ENCODE peak calls at places on chromosomes 3 and 15, in five cellular contexts. X is Kasumi-1, L is activated T-helper 1 cell treated with Interleukin-2 at 50 U/mL for 16 hours, T is GM10248, N is OCI-M1. J is an unnamed sample.

GRCh38 chr3:143266936-143267335 is 147.4 kb downstream of the CHST2 start:
- DNase-seq in X (no peak), L (no peak), T (peak), N (no peak), J (no peak)

GRCh38 chr15:83016906-83017305 is 5.5 kb upstream of the C15orf40 start:
- DNase-seq in X (no peak), L (no peak), T (no peak), N (no peak), J (no peak)

GRCh38 chr3:10627884-10628572 is 122.6 kb upstream of the ATP2B2 start:
- DNase-seq in X (no peak), L (no peak), T (no peak), N (no peak), J (no peak)

GRCh38 chr15:76285241-76285825 is 25.9 kb downstream of the ETFA start:
- DNase-seq in X (peak), L (no peak), T (no peak), N (no peak), J (no peak)

GRCh38 chr3:141797819-141798405 is 34.7 kb downstream of the GRK7 start:
- DNase-seq in X (no peak), L (no peak), T (no peak), N (no peak), J (no peak)

GRCh38 chr3:115512565-115513410 is 110.5 kb upstream of the GAP43 start:
- DNase-seq in X (no peak), L (no peak), T (no peak), N (peak), J (no peak)

GRCh38 chr15:66947471-66947870 is 117.9 kb upstream of the SMAD3 start:
- DNase-seq in X (no peak), L (no peak), T (no peak), N (no peak), J (no peak)

GRCh38 chr3:191119415-191120295 is 79.4 kb upstream of the OSTN start:
- DNase-seq in X (no peak), L (no peak), T (no peak), N (no peak), J (no peak)

GRCh38 chr3:51679318-51679717 is 8.3 kb downstream of the TEX264 start:
- DNase-seq in X (no peak), L (no peak), T (no peak), N (no peak), J (no peak)

GRCh38 chr3:71339049-71339448 is 244.5 kb downstream of the FOXP1 start:
- DNase-seq in X (no peak), L (no peak), T (no peak), N (no peak), J (no peak)